ENCODE peak calls at places on chromosome 22, in seven cellular contexts. R is RWPE1, M is NCI-H526, C is NCI-H2171, S is AML-193, B is mesendoderm, H is kidney epithelial cell. Q is an unnamed sample.

GRCh38 chr22:27224485-27225364 is 567.3 kb downstream of the MIAT start:
- DNase-seq in R (no peak), M (no peak), C (no peak), S (no peak), B (no peak), H (no peak), Q (no peak)

GRCh38 chr22:37032535-37033460 is 13.3 kb downstream of the MPST start:
- DNase-seq in R (peak), M (no peak), C (no peak), S (peak), B (peak), H (peak), Q (peak)

GRCh38 chr22:46513908-46514550 is 23.4 kb downstream of the CELSR1 start:
- DNase-seq in R (no peak), M (no peak), C (no peak), S (no peak), B (no peak), H (no peak), Q (peak)

GRCh38 chr22:25800766-25801165 is 58.8 kb downstream of the MYO18B start:
- DNase-seq in R (no peak), M (no peak), C (no peak), S (no peak), B (no peak), H (no peak), Q (no peak)

GRCh38 chr22:23504522-23504921 is 75.6 kb downstream of the IGLL1 start:
- DNase-seq in R (no peak), M (no peak), C (no peak), S (no peak), B (no peak), H (no peak), Q (peak)

GRCh38 chr22:27993201-27993635 is 74.2 kb upstream of the PITPNB start:
- DNase-seq in R (no peak), M (no peak), C (no peak), S (no peak), B (no peak), H (no peak), Q (no peak)

GRCh38 chr22:40077646-40078016 is 82.9 kb downstream of the FAM83F start:
- DNase-seq in R (no peak), M (no peak), C (no peak), S (no peak), B (no peak), H (no peak), Q (no peak)

GRCh38 chr22:35712672-35713071 is 5.0 kb upstream of the APOL5 start:
- DNase-seq in R (no peak), M (no peak), C (no peak), S (no peak), B (peak), H (no peak), Q (no peak)

GRCh38 chr22:49925525-49926128 is 7.2 kb downstream of the CRELD2 start:
- DNase-seq in R (no peak), M (no peak), C (no peak), S (no peak), B (no peak), H (no peak), Q (no peak)

GRCh38 chr22:37905534-37906363 is at the start of gene MICALL1:
- DNase-seq in R (peak), M (no peak), C (peak), S (peak), B (peak), H (no peak), Q (peak)

GRCh38 chr22:50059185-50059880 is 1.2 kb upstream of the TTLL8 start:
- DNase-seq in R (peak), M (no peak), C (peak), S (no peak), B (peak), H (no peak), Q (no peak)

GRCh38 chr22:50691521-50691920 is 18.9 kb downstream of the SHANK3 start:
- DNase-seq in R (no peak), M (no peak), C (peak), S (peak), B (peak), H (no peak), Q (peak)

GRCh38 chr22:29443452-29443851 is 5.1 kb downstream of the RFPL1 start:
- DNase-seq in R (no peak), M (no peak), C (no peak), S (no peak), B (no peak), H (no peak), Q (peak)

GRCh38 chr22:28884754-28885375 is 1.5 kb downstream of the ZNRF3 start:
- DNase-seq in R (no peak), M (no peak), C (no peak), S (no peak), B (peak), H (no peak), Q (no peak)

GRCh38 chr22:30876925-30877553 is 91.5 kb downstream of the MORC2 start:
- DNase-seq in R (no peak), M (no peak), C (peak), S (no peak), B (no peak), H (no peak), Q (no peak)

GRCh38 chr22:41762980-41763779 is 37.3 kb upstream of the CCDC134 start:
- DNase-seq in R (no peak), M (peak), C (no peak), S (peak), B (peak), H (no peak), Q (peak)

GRCh38 chr22:19634576-19634975 is 79.7 kb upstream of the SEPTIN5 start:
- DNase-seq in R (no peak), M (no peak), C (no peak), S (no peak), B (no peak), H (no peak), Q (no peak)

GRCh38 chr22:21867528-21868266 is at the start of gene MAPK1:
- DNase-seq in R (peak), M (peak), C (peak), S (peak), B (peak), H (peak), Q (peak)

GRCh38 chr22:45946805-45947600 is 30.0 kb downstream of the WNT7B start:
- DNase-seq in R (no peak), M (no peak), C (no peak), S (no peak), B (no peak), H (no peak), Q (no peak)

GRCh38 chr22:43255299-43255698 is 68.4 kb upstream of the TTLL12 start:
- DNase-seq in R (no peak), M (no peak), C (no peak), S (no peak), B (no peak), H (no peak), Q (no peak)

GRCh38 chr22:36022697-36023096 is 5.9 kb downstream of the RBFOX2 start:
- DNase-seq in R (no peak), M (no peak), C (no peak), S (no peak), B (no peak), H (no peak), Q (no peak)

GRCh38 chr22:36977401-36977861 is 41.8 kb downstream of the TST start:
- DNase-seq in R (no peak), M (no peak), C (no peak), S (peak), B (peak), H (no peak), Q (no peak)

GRCh38 chr22:25153961-25154685 is 45.5 kb upstream of the CRYBB3 start:
- DNase-seq in R (peak), M (no peak), C (no peak), S (no peak), B (peak), H (peak), Q (peak)

GRCh38 chr22:48721394-48721666 is 1106.3 kb downstream of the BRD1 start:
- DNase-seq in R (no peak), M (no peak), C (no peak), S (no peak), B (no peak), H (no peak), Q (no peak)

GRCh38 chr22:35894464-35894878 is 134.2 kb downstream of the RBFOX2 start:
- DNase-seq in R (no peak), M (no peak), C (no peak), S (no peak), B (peak), H (no peak), Q (no peak)

GRCh38 chr22:20061481-20061861 is 18.6 kb upstream of the DGCR8 start:
- DNase-seq in R (peak), M (no peak), C (no peak), S (no peak), B (no peak), H (no peak), Q (peak)

GRCh38 chr22:35567794-35568193 is 27.2 kb downstream of the RASD2 start:
- DNase-seq in R (no peak), M (no peak), C (no peak), S (no peak), B (no peak), H (no peak), Q (no peak)

GRCh38 chr22:39634530-39635399 is 64.2 kb downstream of the CACNA1I start:
- DNase-seq in R (peak), M (no peak), C (no peak), S (no peak), B (peak), H (peak), Q (peak)

GRCh38 chr22:20881231-20881630 is 22.4 kb downstream of the SNAP29 start:
- DNase-seq in R (no peak), M (no peak), C (no peak), S (no peak), B (no peak), H (no peak), Q (peak)

GRCh38 chr22:49628351-49629023 is 199.2 kb downstream of the BRD1 start:
- DNase-seq in R (no peak), M (no peak), C (peak), S (no peak), B (no peak), H (no peak), Q (no peak)

GRCh38 chr22:30262917-30263741 is 3.5 kb downstream of the OSM start:
- DNase-seq in R (peak), M (peak), C (peak), S (peak), B (peak), H (no peak), Q (no peak)